ENCODE peak calls at places on chromosomes 16 and 17, in ten cellular contexts. One of them, this sample, is unnamed.

GRCh38 chr16:48123104-48123788 is 32.5 kb downstream of the ABCC12 start:
- DNase-seq in H9: no peak
- DNase-seq in endodermal cell: no peak
- DNase-seq in fibroblast of lung: peak; percentile 97
- DNase-seq in endothelial cell of umbilical vein: peak; percentile 72
- DNase-seq in colonic mucosa: no peak
- DNase-seq in MM.1S: no peak
- DNase-seq in IMR-90: peak; percentile 100
- DNase-seq in K562: peak; percentile 73
- DNase-seq in HCT116: peak; percentile 85
- DNase-seq in this sample: no peak

GRCh38 chr17:9587969-9588656 is 11.7 kb downstream of the CFAP52 start:
- DNase-seq in IMR-90: no peak
- DNase-seq in endothelial cell of umbilical vein: no peak
- DNase-seq in endodermal cell: no peak
- DNase-seq in colonic mucosa: no peak
- DNase-seq in fibroblast of lung: no peak
- DNase-seq in HCT116: no peak
- DNase-seq in H9: no peak
- DNase-seq in K562: no peak
- DNase-seq in MM.1S: no peak
- DNase-seq in this sample: no peak

GRCh38 chr17:3626831-3627565 is 9.1 kb downstream of the SHPK start:
- DNase-seq in K562: no peak
- DNase-seq in endodermal cell: no peak
- DNase-seq in endothelial cell of umbilical vein: no peak
- DNase-seq in IMR-90: no peak
- DNase-seq in colonic mucosa: no peak
- DNase-seq in HCT116: no peak
- DNase-seq in fibroblast of lung: no peak
- DNase-seq in MM.1S: no peak
- DNase-seq in H9: no peak
- DNase-seq in this sample: no peak

GRCh38 chr16:49859139-49859947 is 3.4 kb upstream of the ZNF423 start:
- DNase-seq in endodermal cell: peak; percentile 67
- DNase-seq in MM.1S: no peak
- DNase-seq in K562: no peak
- DNase-seq in endothelial cell of umbilical vein: peak; percentile 34
- DNase-seq in IMR-90: no peak
- DNase-seq in H9: peak; percentile 51
- DNase-seq in HCT116: no peak
- DNase-seq in fibroblast of lung: no peak
- DNase-seq in colonic mucosa: peak; percentile 72
- DNase-seq in this sample: peak; percentile 44

GRCh38 chr16:75035410-75035968 is 36.7 kb downstream of the ZNRF1 start:
- DNase-seq in IMR-90: no peak
- DNase-seq in HCT116: no peak
- DNase-seq in K562: no peak
- DNase-seq in H9: no peak
- DNase-seq in fibroblast of lung: no peak
- DNase-seq in MM.1S: no peak
- DNase-seq in colonic mucosa: no peak
- DNase-seq in endothelial cell of umbilical vein: no peak
- DNase-seq in endodermal cell: no peak
- DNase-seq in this sample: no peak

GRCh38 chr17:77528516-77529327 is 388.0 kb downstream of the SEC14L1 start:
- DNase-seq in endothelial cell of umbilical vein: no peak
- DNase-seq in colonic mucosa: no peak
- DNase-seq in MM.1S: no peak
- DNase-seq in H9: peak; percentile 83
- DNase-seq in K562: no peak
- DNase-seq in HCT116: no peak
- DNase-seq in endodermal cell: peak; percentile 92
- DNase-seq in fibroblast of lung: no peak
- DNase-seq in IMR-90: no peak
- DNase-seq in this sample: no peak

GRCh38 chr17:19958023-19958422 is 19.6 kb downstream of the AKAP10 start:
- DNase-seq in H9: peak; percentile 69
- DNase-seq in HCT116: peak; percentile 32
- DNase-seq in IMR-90: peak; percentile 96
- DNase-seq in endodermal cell: peak; percentile 83
- DNase-seq in fibroblast of lung: peak; percentile 80
- DNase-seq in K562: no peak
- DNase-seq in MM.1S: no peak
- DNase-seq in colonic mucosa: no peak
- DNase-seq in endothelial cell of umbilical vein: peak; percentile 91
- DNase-seq in this sample: no peak

GRCh38 chr17:8724451-8724850 is 20.2 kb downstream of the CCDC42 start:
- DNase-seq in fibroblast of lung: no peak
- DNase-seq in IMR-90: no peak
- DNase-seq in K562: no peak
- DNase-seq in endothelial cell of umbilical vein: no peak
- DNase-seq in MM.1S: no peak
- DNase-seq in colonic mucosa: no peak
- DNase-seq in endodermal cell: no peak
- DNase-seq in HCT116: no peak
- DNase-seq in H9: no peak
- DNase-seq in this sample: no peak

GRCh38 chr17:81523139-81524062 is 4.8 kb upstream of the FSCN2 start:
- DNase-seq in IMR-90: peak; percentile 21
- DNase-seq in fibroblast of lung: peak; percentile 54
- DNase-seq in endodermal cell: peak; percentile 95
- DNase-seq in MM.1S: no peak
- DNase-seq in K562: peak; percentile 69
- DNase-seq in colonic mucosa: no peak
- DNase-seq in endothelial cell of umbilical vein: no peak
- DNase-seq in H9: peak; percentile 89
- DNase-seq in HCT116: no peak
- DNase-seq in this sample: peak; percentile 80

GRCh38 chr17:5933430-5933829 is 136.7 kb upstream of the WSCD1 start:
- DNase-seq in IMR-90: no peak
- DNase-seq in HCT116: no peak
- DNase-seq in colonic mucosa: no peak
- DNase-seq in endodermal cell: no peak
- DNase-seq in H9: no peak
- DNase-seq in MM.1S: peak; percentile 94
- DNase-seq in K562: no peak
- DNase-seq in endothelial cell of umbilical vein: no peak
- DNase-seq in fibroblast of lung: no peak
- DNase-seq in this sample: no peak

GRCh38 chr17:57514614-57515013 is 230.5 kb downstream of the CCDC182 start:
- DNase-seq in MM.1S: no peak
- DNase-seq in IMR-90: no peak
- DNase-seq in H9: no peak
- DNase-seq in endothelial cell of umbilical vein: no peak
- DNase-seq in K562: no peak
- DNase-seq in fibroblast of lung: no peak
- DNase-seq in colonic mucosa: no peak
- DNase-seq in HCT116: no peak
- DNase-seq in endodermal cell: no peak
- DNase-seq in this sample: no peak

GRCh38 chr17:34254651-34255380 is at the start of gene CCL2:
- DNase-seq in MM.1S: peak; percentile 32
- DNase-seq in IMR-90: peak; percentile 85
- DNase-seq in K562: peak; percentile 31
- DNase-seq in fibroblast of lung: peak; percentile 66
- DNase-seq in endothelial cell of umbilical vein: peak; percentile 92
- DNase-seq in H9: peak; percentile 89
- DNase-seq in HCT116: no peak
- DNase-seq in endodermal cell: peak; percentile 93
- DNase-seq in colonic mucosa: peak; percentile 65
- DNase-seq in this sample: no peak

GRCh38 chr16:6643083-6643686 is 689.5 kb upstream of the RBFOX1 start:
- DNase-seq in colonic mucosa: peak; percentile 61
- DNase-seq in endothelial cell of umbilical vein: peak; percentile 58
- DNase-seq in MM.1S: peak; percentile 68
- DNase-seq in fibroblast of lung: peak; percentile 59
- DNase-seq in endodermal cell: peak; percentile 88
- DNase-seq in K562: peak; percentile 16
- DNase-seq in IMR-90: peak; percentile 48
- DNase-seq in HCT116: no peak
- DNase-seq in H9: peak; percentile 48
- DNase-seq in this sample: peak; percentile 80

DNA sequence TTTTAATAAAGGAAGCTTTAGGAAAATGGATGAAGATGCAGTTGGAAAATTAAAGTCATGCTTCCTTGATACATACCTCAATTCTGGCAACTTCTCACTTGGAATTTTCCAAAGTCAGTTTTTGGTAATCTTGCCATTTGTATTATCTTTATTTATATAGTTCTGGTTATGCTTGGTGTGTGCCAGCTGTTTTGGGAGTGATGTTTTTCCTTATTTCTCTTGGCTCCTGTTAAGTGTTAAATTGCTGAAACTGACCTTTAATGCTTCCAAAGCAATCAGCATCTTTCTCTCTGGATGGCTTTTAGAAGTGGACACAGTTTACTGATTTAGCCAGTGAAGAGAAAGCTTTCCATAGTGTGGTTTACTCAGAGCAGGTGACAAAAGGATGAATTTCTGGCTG is 70.1 kb upstream of the HAS3 start:
- DNase-seq in endodermal cell: no peak
- DNase-seq in IMR-90: no peak
- DNase-seq in K562: no peak
- DNase-seq in H9: no peak
- DNase-seq in colonic mucosa: no peak
- DNase-seq in MM.1S: no peak
- DNase-seq in HCT116: no peak
- DNase-seq in endothelial cell of umbilical vein: no peak
- DNase-seq in fibroblast of lung: no peak
- DNase-seq in this sample: no peak
- H3K9ac ChIP-seq in endodermal cell: no peak overlapping the region
- H3K9ac ChIP-seq in IMR-90: no peak overlapping the region
- H3K9ac ChIP-seq in K562: no peak overlapping the region
- H3K9ac ChIP-seq in H9: no peak overlapping the region
- H3K9ac ChIP-seq in colonic mucosa: no peak overlapping the region
- H3K9ac ChIP-seq in MM.1S: no peak overlapping the region
- H3K9ac ChIP-seq in HCT116: no peak overlapping the region
- H3K9ac ChIP-seq in endothelial cell of umbilical vein: no peak overlapping the region
- H3K9ac ChIP-seq in fibroblast of lung: no peak overlapping the region
- H3K9ac ChIP-seq in this sample: no peak overlapping the region

DNA sequence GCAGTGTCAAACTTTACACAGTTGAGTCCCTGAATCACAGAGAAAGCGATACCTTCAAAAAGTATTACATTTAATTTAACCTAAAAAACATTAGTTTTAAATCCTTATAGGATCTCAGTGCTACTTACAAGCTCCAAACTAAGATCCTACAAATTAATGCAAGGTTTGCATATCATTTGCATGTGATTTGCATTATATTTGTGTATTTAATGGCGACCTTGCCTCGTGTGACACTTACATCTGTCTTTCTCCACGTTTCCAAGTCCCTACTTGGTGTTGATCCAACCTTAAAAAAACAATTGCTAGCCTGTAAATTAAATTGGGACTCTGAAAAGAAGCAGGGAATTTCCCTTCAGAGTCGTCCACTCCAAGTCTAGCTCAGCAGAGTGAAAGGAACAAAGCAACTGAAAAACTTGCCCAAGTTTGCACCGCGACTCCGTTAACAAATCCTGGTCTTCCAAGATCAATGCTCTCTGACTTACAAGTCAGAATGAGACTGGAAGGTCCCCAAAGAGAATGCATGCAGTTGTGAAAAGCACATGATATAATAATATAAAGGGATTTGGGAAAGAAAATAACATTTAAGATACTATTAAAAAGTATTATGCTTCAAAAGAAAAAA is 739 bp upstream of the FAM117A start:
- DNase-seq in endothelial cell of umbilical vein: no peak
- DNase-seq in H9: no peak
- DNase-seq in MM.1S: no peak
- DNase-seq in IMR-90: no peak
- DNase-seq in K562: no peak
- DNase-seq in endodermal cell: no peak
- DNase-seq in colonic mucosa: no peak
- DNase-seq in fibroblast of lung: no peak
- DNase-seq in HCT116: no peak
- DNase-seq in this sample: no peak
- H3K9ac ChIP-seq in endothelial cell of umbilical vein: no peak overlapping the region
- H3K9ac ChIP-seq in H9: no peak overlapping the region
- H3K9ac ChIP-seq in MM.1S: no peak overlapping the region
- H3K9ac ChIP-seq in IMR-90: no peak overlapping the region
- H3K9ac ChIP-seq in K562: no peak overlapping the region
- H3K9ac ChIP-seq in endodermal cell: no peak overlapping the region
- H3K9ac ChIP-seq in colonic mucosa: no peak overlapping the region
- H3K9ac ChIP-seq in fibroblast of lung: no peak overlapping the region
- H3K9ac ChIP-seq in HCT116: no peak overlapping the region
- H3K9ac ChIP-seq in this sample: no peak overlapping the region

GRCh38 chr16:77555101-77555500 is 120.3 kb upstream of the ADAMTS18 start:
- DNase-seq in H9: no peak
- DNase-seq in HCT116: no peak
- DNase-seq in K562: no peak
- DNase-seq in colonic mucosa: no peak
- DNase-seq in endodermal cell: no peak
- DNase-seq in IMR-90: no peak
- DNase-seq in endothelial cell of umbilical vein: no peak
- DNase-seq in MM.1S: no peak
- DNase-seq in fibroblast of lung: no peak
- DNase-seq in this sample: no peak
- H3K9ac ChIP-seq in H9: no peak overlapping the region
- H3K9ac ChIP-seq in HCT116: no peak overlapping the region
- H3K9ac ChIP-seq in K562: no peak overlapping the region
- H3K9ac ChIP-seq in colonic mucosa: no peak overlapping the region
- H3K9ac ChIP-seq in endodermal cell: no peak overlapping the region
- H3K9ac ChIP-seq in IMR-90: no peak overlapping the region
- H3K9ac ChIP-seq in endothelial cell of umbilical vein: no peak overlapping the region
- H3K9ac ChIP-seq in MM.1S: no peak overlapping the region
- H3K9ac ChIP-seq in fibroblast of lung: no peak overlapping the region
- H3K9ac ChIP-seq in this sample: no peak overlapping the region

GRCh38 chr17:50029185-50029584 is 26.7 kb upstream of the ITGA3 start:
- DNase-seq in colonic mucosa: no peak
- DNase-seq in HCT116: no peak
- DNase-seq in endodermal cell: no peak
- DNase-seq in fibroblast of lung: no peak
- DNase-seq in K562: peak; percentile 3
- DNase-seq in H9: no peak
- DNase-seq in endothelial cell of umbilical vein: no peak
- DNase-seq in MM.1S: no peak
- DNase-seq in IMR-90: no peak
- DNase-seq in this sample: no peak

GRCh38 chr17:50027639-50028206 is 28.2 kb upstream of the ITGA3 start:
- DNase-seq in MM.1S: no peak
- DNase-seq in K562: peak; percentile 5
- DNase-seq in HCT116: peak; percentile 84
- DNase-seq in IMR-90: peak; percentile 96
- DNase-seq in H9: peak; percentile 70
- DNase-seq in fibroblast of lung: peak; percentile 93
- DNase-seq in endodermal cell: peak; percentile 79
- DNase-seq in endothelial cell of umbilical vein: peak; percentile 85
- DNase-seq in colonic mucosa: peak; percentile 56
- DNase-seq in this sample: no peak

GRCh38 chr17:50026046-50026675 is 29.7 kb upstream of the ITGA3 start:
- DNase-seq in MM.1S: no peak
- DNase-seq in fibroblast of lung: no peak
- DNase-seq in endothelial cell of umbilical vein: no peak
- DNase-seq in IMR-90: no peak
- DNase-seq in colonic mucosa: no peak
- DNase-seq in HCT116: no peak
- DNase-seq in K562: no peak
- DNase-seq in endodermal cell: no peak
- DNase-seq in H9: no peak
- DNase-seq in this sample: no peak

GRCh38 chr17:50026901-50027638 is 28.8 kb upstream of the ITGA3 start:
- DNase-seq in colonic mucosa: peak; percentile 91
- DNase-seq in HCT116: peak; percentile 77
- DNase-seq in K562: peak; percentile 73
- DNase-seq in endodermal cell: peak; percentile 99
- DNase-seq in fibroblast of lung: peak; percentile 78
- DNase-seq in MM.1S: peak; percentile 64
- DNase-seq in endothelial cell of umbilical vein: peak; percentile 83
- DNase-seq in IMR-90: peak; percentile 75
- DNase-seq in H9: peak; percentile 94
- DNase-seq in this sample: peak; percentile 78

GRCh38 chr17:50028207-50029120 is 27.4 kb upstream of the ITGA3 start:
- DNase-seq in endodermal cell: peak; percentile 91
- DNase-seq in MM.1S: no peak
- DNase-seq in H9: peak; percentile 83
- DNase-seq in HCT116: no peak
- DNase-seq in IMR-90: peak; percentile 30
- DNase-seq in fibroblast of lung: peak; percentile 63
- DNase-seq in K562: no peak
- DNase-seq in colonic mucosa: no peak
- DNase-seq in endothelial cell of umbilical vein: peak; percentile 35
- DNase-seq in this sample: no peak
- H3K9ac ChIP-seq in endodermal cell: no peak overlapping the region
- H3K9ac ChIP-seq in MM.1S: no peak overlapping the region
- H3K9ac ChIP-seq in H9: no peak overlapping the region
- H3K9ac ChIP-seq in HCT116: peak overlapping the region; percentile 54
- H3K9ac ChIP-seq in IMR-90: no peak overlapping the region
- H3K9ac ChIP-seq in fibroblast of lung: no peak overlapping the region
- H3K9ac ChIP-seq in K562: no peak overlapping the region
- H3K9ac ChIP-seq in colonic mucosa: no peak overlapping the region
- H3K9ac ChIP-seq in endothelial cell of umbilical vein: no peak overlapping the region
- H3K9ac ChIP-seq in this sample: no peak overlapping the region